ENCODE peak calls at places on chromosomes 16 and 17, in four cellular contexts. J is naive thymus-derived CD4-positive, alpha-beta T cell; H is CD4-positive, alpha-beta memory T cell; N is aorta. R is an unnamed sample. For H3K9me3, the result is how much of the 10 kb centered on the place peaks cover.

GRCh38 chr16:52470601-52471000 is 76.3 kb downstream of the TOX3 start:
- DNase-seq in J (no peak), H (no peak), N (no peak), R (no peak)

GRCh38 chr17:37558299-37558698 is 50.9 kb downstream of the SYNRG start:
- DNase-seq in J (no peak), H (no peak), N (no peak), R (no peak)

GRCh38 chr17:7956208-7956965 is 24.4 kb downstream of the CNTROB start:
- DNase-seq in J (no peak), H (no peak), N (no peak), R (no peak)

GRCh38 chr16:53126390-53126789 is 71.6 kb downstream of the CHD9 start:
- DNase-seq in J (no peak), H (no peak), N (no peak), R (no peak)

GRCh38 chr16:51133691-51134090 is 17.4 kb downstream of the SALL1 start:
- DNase-seq in J (no peak), H (no peak), N (no peak), R (no peak)

GRCh38 chr17:79707931-79708891 is 22.5 kb upstream of the ENPP7 start:
- DNase-seq in J (peak), H (peak), N (no peak), R (peak)

GRCh38 chr17:74340470-74341023 is 14.5 kb downstream of the KIF19 start:
- DNase-seq in J (no peak), H (no peak), N (no peak), R (no peak)

GRCh38 chr17:69268442-69269068 is 39.9 kb upstream of the ABCA10 start:
- DNase-seq in J (no peak), H (no peak), N (no peak), R (no peak)

GRCh38 chr17:75753514-75754377 is 11.2 kb downstream of the GALK1 start:
- DNase-seq in J (peak), H (peak), N (peak), R (peak)

GRCh38 chr16:35306915-35307314 is 1847.5 kb downstream of the TP53TG3F start:
- DNase-seq in J (no peak), H (no peak), N (no peak), R (no peak)
- H3K9me3 ChIP-seq in J (under half), H (under half), N (under half), R (under half)

GRCh38 chr17:54451051-54451450 is 449.6 kb upstream of the TOM1L1 start:
- DNase-seq in J (no peak), H (no peak), N (no peak), R (no peak)
- H3K9me3 ChIP-seq in J (under half), H (under half), N (under half), R (under half)

DNA sequence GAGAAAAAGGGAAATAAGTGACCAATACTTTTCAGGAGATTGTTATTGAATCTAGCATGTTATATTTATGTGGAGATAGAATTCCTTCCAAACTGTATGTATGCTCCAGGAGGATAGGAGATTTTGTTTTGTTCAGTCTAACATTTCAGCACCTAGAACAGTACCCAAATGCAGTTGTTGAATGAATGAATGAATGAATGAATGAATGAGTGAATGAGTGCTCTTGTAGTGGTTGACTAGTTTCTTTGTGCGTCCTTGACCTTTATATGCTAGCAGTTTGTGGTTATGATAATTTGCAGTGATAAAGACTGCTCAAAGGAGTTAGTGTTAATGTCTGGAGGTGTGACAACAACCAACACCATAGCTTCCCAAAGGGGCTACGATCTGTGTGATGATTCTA is 663.5 kb upstream of the GOT2 start:
- DNase-seq in J (no peak), H (no peak), N (no peak), R (no peak)
- H3K9me3 ChIP-seq in J (under half), H (under half), N (under half), R (under half)

DNA sequence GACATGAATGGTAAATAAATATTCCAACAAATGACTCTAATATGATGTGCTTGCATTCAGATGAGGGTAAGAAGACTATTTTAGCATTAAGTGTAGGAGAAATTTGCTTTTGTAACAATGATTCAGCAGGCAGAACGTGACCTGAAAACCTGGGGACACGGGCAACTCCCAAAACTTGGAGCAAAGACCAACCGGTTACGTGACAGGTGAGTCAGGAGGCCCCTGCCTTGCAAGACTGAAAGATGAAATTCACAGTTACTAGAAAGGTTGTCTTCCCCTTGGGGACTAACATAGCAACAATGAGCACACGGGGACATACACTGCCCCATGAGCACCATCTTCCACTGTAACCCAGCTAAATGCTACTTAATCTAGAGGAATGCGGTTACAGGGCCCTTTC is 33.5 kb upstream of the ERN1 start:
- DNase-seq in J (no peak), H (no peak), N (no peak), R (no peak)
- H3K9me3 ChIP-seq in J (under half), H (under half), N (under half), R (under half)

GRCh38 chr16:31913668-31914067 is 40.1 kb downstream of the ZNF267 start:
- DNase-seq in J (no peak), H (no peak), N (no peak), R (no peak)
- H3K9me3 ChIP-seq in J (half or more), H (half or more), N (under half), R (half or more)

DNA sequence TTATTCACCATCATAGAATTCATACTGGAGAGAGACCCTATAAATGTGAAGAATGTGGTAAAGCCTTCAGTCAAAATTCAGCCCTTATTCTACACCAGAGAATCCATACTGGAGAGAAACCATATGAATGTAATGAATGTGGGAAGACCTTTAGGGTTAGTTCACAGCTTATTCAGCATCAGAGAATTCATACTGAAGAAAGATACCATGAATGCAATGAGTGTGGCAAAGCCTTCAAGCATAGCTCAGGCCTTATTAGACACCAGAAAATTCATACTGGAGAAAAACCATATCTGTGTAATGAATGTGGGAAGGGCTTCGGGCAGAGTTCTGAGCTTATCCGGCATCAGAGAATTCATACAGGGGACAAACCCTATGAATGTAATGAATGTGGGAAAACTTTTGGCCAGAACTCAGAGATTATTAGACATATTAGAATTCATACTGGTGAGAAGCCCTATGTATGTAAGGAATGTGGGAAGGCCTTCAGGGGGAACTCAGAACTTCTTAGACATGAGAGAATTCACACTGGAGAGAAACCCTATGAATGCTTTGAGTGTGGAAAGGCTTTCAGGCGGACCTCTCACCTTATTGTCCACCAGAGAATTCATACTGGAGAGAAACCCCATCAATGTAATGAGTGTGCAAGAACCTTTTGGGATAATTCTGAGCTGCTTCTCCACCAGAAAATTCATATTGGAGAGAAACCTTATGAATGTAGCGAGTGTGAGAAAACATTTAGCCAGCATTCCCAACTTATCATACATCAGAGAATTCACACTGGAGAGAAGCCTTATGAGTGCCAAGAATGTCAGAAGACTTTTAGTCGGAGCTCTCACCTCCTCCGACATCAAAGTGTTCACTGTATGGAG is 14.1 kb downstream of the ZFP3 start:
- DNase-seq in J (no peak), H (no peak), N (no peak), R (no peak)
- H3K9me3 ChIP-seq in J (half or more), H (half or more), N (under half), R (half or more)

GRCh38 chr17:61699694-61700093 is 108.7 kb upstream of the NACA2 start:
- DNase-seq in J (no peak), H (no peak), N (no peak), R (no peak)

GRCh38 chr17:61695779-61696337 is 104.8 kb upstream of the NACA2 start:
- DNase-seq in J (no peak), H (no peak), N (no peak), R (no peak)

GRCh38 chr17:61699032-61699431 is 108.0 kb upstream of the NACA2 start:
- DNase-seq in J (no peak), H (no peak), N (no peak), R (no peak)

GRCh38 chr17:61700252-61700651 is 109.2 kb upstream of the NACA2 start:
- DNase-seq in J (no peak), H (no peak), N (no peak), R (no peak)

DNA sequence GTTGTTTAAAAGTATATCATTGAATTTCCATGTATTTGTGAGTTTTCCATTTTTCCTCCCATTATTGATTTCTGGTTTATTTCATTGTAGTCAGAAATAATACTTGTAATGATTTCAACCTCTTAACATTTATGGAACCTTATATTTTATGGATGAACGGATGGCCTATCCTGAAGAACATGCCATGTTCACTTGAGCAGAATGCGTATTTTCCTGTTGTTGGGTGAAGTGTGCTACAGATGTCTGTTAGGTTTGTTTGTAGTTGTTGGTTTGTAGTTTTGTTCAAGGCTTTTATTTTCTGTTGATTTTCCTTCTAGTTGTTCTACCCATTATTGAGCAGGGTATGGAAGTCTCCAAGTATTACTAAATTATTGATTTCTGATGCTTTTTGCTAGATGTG is 107.2 kb upstream of the NACA2 start:
- DNase-seq in J (no peak), H (no peak), N (no peak), R (no peak)
- H3K9me3 ChIP-seq in J (under half), H (under half), N (under half), R (under half)

R was measured in T-helper 17 cell.